ENCODE peak calls at places on chromosomes 5 and 9, in four cellular contexts. Q is IMR-90, B is H1, T is H9. X is an unnamed sample.
A peak's percentile ranks its signal among the peaks of the same experiment; 100 is the strongest.

GRCh38 chr5:18420711-18421110 is 786.5 kb downstream of the TAF11L14 start:
- DNase-seq in T (no peak), B (no peak), Q (no peak), X (no peak)

GRCh38 chr5:173288632-173289031 is 39.6 kb downstream of the STC2 start:
- DNase-seq in B (no peak), Q (no peak), T (no peak), X (no peak)

GRCh38 chr5:139108056-139108811 is 89.9 kb downstream of the SIL1 start:
- DNase-seq in B (no peak), T (no peak), Q (peak; percentile 88), X (no peak)

GRCh38 chr5:142644640-142645361 is 41.1 kb downstream of the FGF1 start:
- DNase-seq in T (no peak), Q (peak; percentile 99), B (no peak), X (no peak)

GRCh38 chr9:1018121-1018520 is 32.0 kb upstream of the DMRT2 start:
- DNase-seq in B (no peak), Q (no peak), T (peak; percentile 58), X (no peak)

GRCh38 chr5:96259211-96259772 is 173.8 kb downstream of the PCSK1 start:
- DNase-seq in Q (peak; percentile 74), T (no peak), B (no peak), X (no peak)

GRCh38 chr5:124001216-124001615 is 489.2 kb downstream of the CSNK1G3 start:
- DNase-seq in B (no peak), T (no peak), Q (no peak), X (peak; percentile 9)

GRCh38 chr9:35014517-35014916 is 25.0 kb downstream of the DNAJB5 start:
- DNase-seq in T (no peak), B (no peak), Q (no peak), X (no peak)

GRCh38 chr5:132489871-132490483 is 596 bp downstream of the IRF1 start:
- DNase-seq in T (peak; percentile 45), B (no peak), Q (peak; percentile 43), X (no peak)

GRCh38 chr9:93724852-93725251 is 148.5 kb downstream of the PHF2 start:
- DNase-seq in Q (no peak), T (no peak), B (no peak), X (no peak)

GRCh38 chr9:137294684-137295312 is 7.3 kb downstream of the NRARP start:
- DNase-seq in Q (peak; percentile 27), T (peak; percentile 71), B (no peak), X (no peak)

GRCh38 chr5:158609729-158610128 is 490.0 kb downstream of the EBF1 start:
- DNase-seq in Q (no peak), T (no peak), B (no peak), X (no peak)

DNA sequence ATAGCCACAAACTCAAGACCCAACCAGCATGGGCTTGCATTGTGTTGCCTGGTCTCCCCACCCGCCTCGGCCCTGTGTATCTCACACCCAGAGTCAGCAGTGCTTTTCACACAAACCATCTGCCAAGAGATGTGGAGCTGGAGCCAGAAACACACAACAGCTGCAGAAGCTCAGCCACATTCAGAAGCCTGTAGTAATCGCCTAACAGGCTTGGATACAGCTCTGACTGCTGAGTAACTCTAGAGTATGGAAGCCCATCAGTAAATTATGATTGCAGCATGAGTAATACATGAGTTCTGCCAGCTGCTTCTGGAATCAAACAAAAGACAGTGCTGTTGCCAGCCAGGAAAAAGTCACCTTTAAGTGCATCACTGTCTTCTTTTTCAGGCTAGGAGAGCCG is 16.0 kb downstream of the TEK start:
- DNase-seq in B (no peak), T (no peak), Q (peak; percentile 99), X (no peak)
- H2BK15ac ChIP-seq in B (no peak overlapping the region), T (no peak overlapping the region), Q (peak overlapping the region; percentile 61), X (no peak overlapping the region)

GRCh38 chr5:73111536-73111935 is 8.8 kb upstream of the TMEM171 start:
- DNase-seq in T (no peak), Q (no peak), B (no peak), X (no peak)
- H2BK15ac ChIP-seq in T (no peak overlapping the region), Q (no peak overlapping the region), B (no peak overlapping the region), X (no peak overlapping the region)

GRCh38 chr9:70829591-70830265 is 291.7 kb downstream of the TRPM3 start:
- DNase-seq in Q (no peak), B (no peak), T (no peak), X (no peak)
- H2BK15ac ChIP-seq in Q (no peak overlapping the region), B (no peak overlapping the region), T (no peak overlapping the region), X (no peak overlapping the region)

GRCh38 chr5:148912146-148912545 is 85.7 kb downstream of the ADRB2 start:
- DNase-seq in Q (peak; percentile 18), T (no peak), B (no peak), X (no peak)

GRCh38 chr5:148912714-148913398 is 86.4 kb downstream of the ADRB2 start:
- DNase-seq in B (peak; percentile 68), T (peak; percentile 86), Q (peak; percentile 99), X (peak; percentile 70)

GRCh38 chr5:148913985-148914421 is 87.6 kb downstream of the ADRB2 start:
- DNase-seq in B (peak; percentile 34), Q (peak; percentile 87), T (no peak), X (peak; percentile 12)

GRCh38 chr5:148913493-148913892 is 87.1 kb downstream of the ADRB2 start:
- DNase-seq in Q (no peak), T (no peak), B (no peak), X (no peak)

DNA sequence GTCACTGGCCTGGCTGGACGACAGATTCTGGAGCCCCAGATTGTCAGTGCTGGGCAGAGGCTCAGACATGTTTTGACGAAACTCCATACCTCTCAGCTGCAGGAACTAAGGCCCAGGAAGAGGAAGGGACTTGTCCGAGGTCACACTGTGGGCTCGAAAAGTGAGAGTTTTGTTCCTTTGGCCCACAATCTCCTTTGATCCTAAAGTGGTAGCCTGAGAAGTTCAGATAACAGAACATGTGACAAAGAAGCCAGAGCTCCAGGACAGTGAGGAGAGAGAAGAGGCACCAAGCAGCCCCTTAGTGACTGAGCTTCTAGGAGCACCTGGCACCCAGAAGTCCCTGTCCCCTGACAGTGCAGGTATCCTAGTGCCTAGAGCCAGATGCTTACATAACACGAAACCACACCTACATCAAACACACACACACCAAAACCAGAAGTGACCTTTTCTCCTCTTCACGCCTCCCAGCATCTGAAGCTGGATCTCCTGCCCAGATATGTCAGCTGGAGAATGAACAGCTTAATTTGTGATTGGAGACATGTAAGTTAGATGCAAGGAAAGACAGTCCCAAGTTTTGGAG is 88.9 kb downstream of the ADRB2 start:
- DNase-seq in Q (no peak), B (no peak), T (no peak), X (no peak)
- H2BK15ac ChIP-seq in Q (peak overlapping the region; percentile 99), B (no peak overlapping the region), T (no peak overlapping the region), X (no peak overlapping the region)

DNA sequence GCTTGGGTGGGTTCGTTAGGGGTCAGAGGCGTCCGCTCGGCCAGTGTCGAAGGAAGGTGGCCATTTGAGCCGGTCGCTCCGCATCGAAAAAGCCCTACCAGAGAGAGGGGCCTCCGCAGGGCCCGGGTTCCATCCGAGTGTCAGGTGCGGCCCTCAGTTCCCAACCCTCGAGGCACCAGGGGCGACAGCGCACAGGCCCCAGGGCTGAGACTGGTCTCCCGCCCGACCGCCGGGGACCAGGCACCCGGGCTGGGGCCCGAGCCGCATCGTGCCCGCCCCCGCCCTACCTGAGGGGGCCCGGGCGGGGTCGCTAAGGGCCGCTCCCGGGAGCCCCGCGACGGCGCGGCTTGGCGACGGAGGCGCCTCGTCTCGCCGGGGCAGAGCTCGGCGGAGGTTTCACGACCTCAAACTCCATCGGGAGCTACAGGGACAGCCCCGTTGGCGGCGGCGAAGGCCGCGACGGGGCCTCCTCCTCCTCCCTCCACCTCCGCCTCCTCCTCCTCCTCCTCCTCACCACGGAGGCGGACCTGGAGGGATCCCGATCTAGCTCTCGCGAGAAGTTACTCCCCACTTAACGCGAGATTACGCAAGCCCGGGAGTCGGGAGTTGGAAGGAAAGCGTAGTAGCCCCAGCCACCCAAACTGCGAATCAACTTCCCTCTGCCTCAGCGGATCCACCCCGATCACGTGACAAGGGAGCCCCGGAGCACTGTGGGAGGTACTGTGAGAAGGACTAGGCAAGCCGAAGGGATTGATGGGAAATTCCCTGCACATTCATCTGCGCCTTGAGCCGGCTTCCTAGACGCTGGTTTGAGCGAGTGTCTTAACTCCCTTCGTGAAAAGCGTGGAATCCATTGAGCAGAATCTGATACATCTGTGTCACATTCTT is at the start of gene RC3H2:
- DNase-seq in Q (peak; percentile 100), B (peak; percentile 100), T (peak; percentile 100), X (peak; percentile 100)
- H2BK15ac ChIP-seq in Q (peak within 1 kb of the TSS; percentile 56), B (no peak within 1 kb of the TSS), T (no peak within 1 kb of the TSS), X (peak within 1 kb of the TSS; percentile 94)

GRCh38 chr9:136002215-136002614 is 41.0 kb upstream of the UBAC1 start:
- DNase-seq in Q (no peak), B (no peak), T (no peak), X (no peak)
- H2BK15ac ChIP-seq in Q (no peak overlapping the region), B (peak overlapping the region; percentile 61), T (no peak overlapping the region), X (peak overlapping the region; percentile 100)

GRCh38 chr9:129407905-129408452 is 212.9 kb downstream of the C9orf50 start:
- DNase-seq in B (no peak), T (no peak), Q (no peak), X (no peak)
- H2BK15ac ChIP-seq in B (no peak overlapping the region), T (no peak overlapping the region), Q (no peak overlapping the region), X (peak overlapping the region; percentile 3)